ENCODE peak calls at places on chromosomes 13 and 19, in eight cellular contexts. K is suprapubic skin, E is heart right ventricle, H is foreskin fibroblast, Y is brain microvascular endothelial cell, M is lower leg skin, A is uterus, F is fibroblast of lung. N is an unnamed sample.

GRCh38 chr19:57406516-57407123 is 4.3 kb upstream of the ZNF17 start:
- DNase-seq in F (peak), H (peak), E (peak), M (peak), A (no peak), Y (peak), K (no peak), N (peak)

GRCh38 chr19:18896421-18896841 is 473 bp upstream of the CERS1 start:
- DNase-seq in E (no peak), M (no peak), F (peak), H (peak), K (no peak), Y (no peak), A (no peak), N (no peak)

GRCh38 chr13:112056284-112056727 is 10.6 kb upstream of the SOX1 start:
- DNase-seq in H (no peak), Y (no peak), M (no peak), A (no peak), E (no peak), K (no peak), F (no peak), N (no peak)

GRCh38 chr13:111337741-111338140 is 17.3 kb downstream of the TEX29 start:
- DNase-seq in H (peak), M (no peak), E (peak), Y (no peak), F (peak), K (no peak), A (no peak), N (peak)

GRCh38 chr13:76225815-76226489 is 589.8 kb downstream of the LMO7 start:
- DNase-seq in K (no peak), H (peak), F (peak), M (no peak), Y (peak), E (peak), A (no peak), N (peak)

GRCh38 chr13:86000546-86000945 is 201.3 kb upstream of the SLITRK6 start:
- DNase-seq in E (no peak), F (no peak), H (no peak), K (no peak), M (no peak), Y (no peak), A (no peak), N (no peak)

GRCh38 chr13:59111711-59112110 is 1052.0 kb downstream of the DIAPH3 start:
- DNase-seq in A (no peak), F (peak), E (no peak), K (no peak), M (no peak), H (peak), Y (peak), N (peak)

GRCh38 chr13:40190656-40191100 is 475.8 kb downstream of the FOXO1 start:
- DNase-seq in Y (peak), K (no peak), F (peak), H (peak), M (peak), A (peak), E (no peak), N (peak)

GRCh38 chr13:75365724-75366173 is 116.2 kb downstream of the TBC1D4 start:
- DNase-seq in K (no peak), A (no peak), F (peak), E (no peak), M (no peak), H (peak), Y (peak), N (peak)

GRCh38 chr13:91710733-91711132 is 312.3 kb downstream of the GPC5 start:
- DNase-seq in E (no peak), M (no peak), K (no peak), H (no peak), F (no peak), A (no peak), Y (no peak), N (no peak)

GRCh38 chr19:16208847-16209246 is 11.1 kb downstream of the AP1M1 start:
- DNase-seq in F (no peak), A (no peak), Y (no peak), E (no peak), K (no peak), M (no peak), H (no peak), N (no peak)

GRCh38 chr13:64083396-64083795 is 2667.7 kb upstream of the PCDH20 start:
- DNase-seq in E (no peak), H (peak), Y (no peak), F (no peak), M (no peak), A (no peak), K (no peak), N (no peak)

GRCh38 chr19:5870986-5871394 is 650 bp upstream of the FUT5 start:
- DNase-seq in F (no peak), A (no peak), Y (no peak), E (no peak), H (no peak), M (no peak), K (no peak), N (peak)

GRCh38 chr13:39835253-39835652 is 179.8 kb downstream of the COG6 start:
- DNase-seq in M (no peak), Y (peak), A (no peak), H (no peak), K (no peak), F (no peak), E (no peak), N (no peak)

GRCh38 chr13:74105871-74106270 is 28.3 kb downstream of the KLF12 start:
- DNase-seq in F (no peak), K (no peak), E (no peak), Y (no peak), A (no peak), M (no peak), H (no peak), N (no peak)

GRCh38 chr19:18000981-18001836 is 6.8 kb upstream of the ARRDC2 start:
- DNase-seq in Y (peak), F (peak), K (peak), A (peak), E (peak), H (peak), M (peak), N (peak)

GRCh38 chr13:50708461-50708860 is 135.0 kb downstream of the DLEU7 start:
- DNase-seq in F (no peak), Y (no peak), K (no peak), A (no peak), M (no peak), E (no peak), H (no peak), N (no peak)

GRCh38 chr13:111566567-111566966 is 246.1 kb downstream of the TEX29 start:
- DNase-seq in H (no peak), E (no peak), M (no peak), K (no peak), Y (no peak), F (no peak), A (no peak), N (no peak)

GRCh38 chr19:33894787-33895186 is 98.1 kb downstream of the KCTD15 start:
- DNase-seq in Y (no peak), H (no peak), F (no peak), K (no peak), E (no peak), M (no peak), A (no peak), N (no peak)

GRCh38 chr13:27022571-27023311 is 148.9 kb downstream of the USP12 start:
- DNase-seq in M (no peak), F (peak), K (no peak), A (no peak), H (peak), Y (no peak), E (no peak), N (no peak)

GRCh38 chr19:38134538-38135149 is 89.4 kb downstream of the DPF1 start:
- DNase-seq in E (peak), A (no peak), M (no peak), Y (peak), F (no peak), H (peak), K (no peak), N (peak)

GRCh38 chr19:41529484-41530183 is 46.3 kb upstream of the CEACAM21 start:
- DNase-seq in E (no peak), A (no peak), K (no peak), F (no peak), Y (no peak), M (no peak), H (no peak), N (no peak)

GRCh38 chr13:46183018-46183940 is 1.3 kb upstream of the LCP1 start:
- DNase-seq in A (no peak), M (no peak), K (no peak), H (no peak), F (no peak), Y (no peak), E (no peak), N (no peak)

GRCh38 chr19:55289117-55289796 is 5.5 kb downstream of the BRSK1 start:
- DNase-seq in M (no peak), H (peak), F (no peak), K (no peak), E (no peak), A (no peak), Y (no peak), N (no peak)

GRCh38 chr13:29847501-29847983 is 2.9 kb downstream of the UBL3 start:
- DNase-seq in E (peak), A (peak), Y (peak), F (peak), K (no peak), H (peak), M (peak), N (peak)

GRCh38 chr19:8585894-8586750 is 8.9 kb upstream of the MYO1F start:
- DNase-seq in K (peak), M (no peak), H (peak), F (peak), A (no peak), Y (no peak), E (no peak), N (peak)

GRCh38 chr19:47134533-47134932 is 3.9 kb downstream of the SAE1 start:
- DNase-seq in Y (no peak), A (no peak), K (no peak), F (no peak), H (no peak), M (no peak), E (no peak), N (no peak)
- H3K4me3 ChIP-seq in Y (no peak), A (no peak), K (no peak), F (no peak), H (peak), M (no peak), E (no peak), N (no peak)

GRCh38 chr13:106533940-106534843 is 1.3 kb downstream of the EFNB2 start:
- DNase-seq in F (peak), Y (peak), A (peak), H (peak), E (peak), K (peak), M (no peak), N (peak)

GRCh38 chr13:106537521-106537920 is 2.1 kb upstream of the EFNB2 start:
- DNase-seq in K (no peak), F (no peak), A (no peak), M (no peak), Y (no peak), E (no peak), H (no peak), N (no peak)

GRCh38 chr13:106536244-106537034 is 977 bp upstream of the EFNB2 start:
- DNase-seq in M (peak), E (peak), Y (peak), A (peak), K (peak), H (peak), F (peak), N (peak)

GRCh38 chr13:106534844-106535551 is 464 bp downstream of the EFNB2 start:
- DNase-seq in Y (no peak), E (no peak), H (peak), M (no peak), F (peak), A (no peak), K (peak), N (peak)

GRCh38 chr13:106535552-106536243 is at the start of gene EFNB2:
- DNase-seq in K (peak), E (peak), F (peak), A (peak), M (peak), H (peak), Y (peak), N (peak)
- TF ChIP-seq CTCF in K (no peak), E (no peak), F (no peak), A (peak), M (no peak), H (no peak), Y (peak), N (no peak)

GRCh38 chr19:14434543-14435319 is 1.6 kb downstream of the PKN1 start:
- DNase-seq in K (peak), E (peak), A (peak), Y (peak), H (peak), F (peak), M (peak), N (peak)
- H3K4me3 ChIP-seq in K (peak), E (peak), A (peak), Y (peak), H (peak), F (peak), M (no peak), N (peak)

GRCh38 chr19:49799798-49800376 is 13.2 kb downstream of the FUZ start:
- DNase-seq in M (no peak), K (no peak), E (no peak), Y (no peak), A (no peak), F (no peak), H (no peak), N (no peak)
- TF ChIP-seq CTCF in M (no peak), K (no peak), E (no peak), Y (peak), A (no peak), F (no peak), H (no peak), N (no peak)

DNA sequence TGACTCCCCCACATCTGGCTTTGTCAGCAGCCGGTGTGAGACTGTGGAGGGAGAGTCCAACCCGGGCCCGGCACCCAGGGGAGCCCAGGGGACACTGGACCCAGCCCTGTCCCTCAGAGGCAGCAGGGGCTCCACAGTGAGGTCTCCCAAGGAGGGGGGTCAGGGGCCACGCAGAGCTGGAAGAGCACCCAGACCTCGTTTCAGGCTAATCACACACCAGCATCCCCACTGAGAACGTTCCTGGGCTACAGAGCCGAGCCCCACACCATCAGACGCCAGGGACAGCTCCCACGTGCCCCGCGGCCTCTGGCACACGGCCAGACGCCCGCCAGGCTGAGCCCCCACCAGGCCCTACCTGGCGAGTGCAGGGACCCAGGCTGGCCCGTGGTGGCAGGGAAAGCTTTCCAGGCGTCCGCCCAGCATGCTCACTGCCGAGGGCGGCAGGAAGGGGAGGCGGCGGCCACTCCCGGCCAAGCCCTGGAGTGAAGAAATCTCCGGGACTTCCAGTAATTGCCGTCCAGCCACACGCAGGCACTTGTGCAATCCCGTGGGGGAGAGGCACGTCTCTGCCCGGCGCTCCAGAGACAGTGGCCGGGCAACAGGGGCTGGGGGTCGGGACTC is 19.2 kb downstream of the SBNO2 start:
- DNase-seq in M (peak), Y (peak), K (peak), A (peak), F (peak), H (peak), E (peak), N (peak)
- H3K4me3 ChIP-seq in M (no peak), Y (no peak), K (peak), A (peak), F (peak), H (peak), E (peak), N (peak)

GRCh38 chr13:97976551-97977375 is 23.3 kb downstream of the IPO5 start:
- DNase-seq in Y (no peak), E (peak), M (no peak), H (peak), K (peak), A (no peak), F (no peak), N (no peak)
- TF ChIP-seq CTCF in Y (no peak), E (no peak), M (no peak), H (no peak), K (no peak), A (no peak), F (no peak), N (no peak)

GRCh38 chr13:33284916-33285315 is 639 bp downstream of the STARD13 start:
- DNase-seq in E (no peak), H (no peak), M (no peak), A (no peak), F (peak), Y (peak), K (no peak), N (no peak)

GRCh38 chr13:33284016-33284415 is 1.5 kb downstream of the STARD13 start:
- DNase-seq in Y (peak), M (no peak), E (no peak), A (no peak), F (peak), H (peak), K (no peak), N (peak)

GRCh38 chr13:33281951-33282595 is 3.5 kb downstream of the STARD13 start:
- DNase-seq in K (no peak), H (peak), M (no peak), F (peak), A (no peak), Y (peak), E (no peak), N (peak)

GRCh38 chr13:33285420-33286124 is at the start of gene STARD13:
- DNase-seq in E (peak), A (peak), Y (peak), M (peak), F (peak), K (peak), H (peak), N (peak)

DNA sequence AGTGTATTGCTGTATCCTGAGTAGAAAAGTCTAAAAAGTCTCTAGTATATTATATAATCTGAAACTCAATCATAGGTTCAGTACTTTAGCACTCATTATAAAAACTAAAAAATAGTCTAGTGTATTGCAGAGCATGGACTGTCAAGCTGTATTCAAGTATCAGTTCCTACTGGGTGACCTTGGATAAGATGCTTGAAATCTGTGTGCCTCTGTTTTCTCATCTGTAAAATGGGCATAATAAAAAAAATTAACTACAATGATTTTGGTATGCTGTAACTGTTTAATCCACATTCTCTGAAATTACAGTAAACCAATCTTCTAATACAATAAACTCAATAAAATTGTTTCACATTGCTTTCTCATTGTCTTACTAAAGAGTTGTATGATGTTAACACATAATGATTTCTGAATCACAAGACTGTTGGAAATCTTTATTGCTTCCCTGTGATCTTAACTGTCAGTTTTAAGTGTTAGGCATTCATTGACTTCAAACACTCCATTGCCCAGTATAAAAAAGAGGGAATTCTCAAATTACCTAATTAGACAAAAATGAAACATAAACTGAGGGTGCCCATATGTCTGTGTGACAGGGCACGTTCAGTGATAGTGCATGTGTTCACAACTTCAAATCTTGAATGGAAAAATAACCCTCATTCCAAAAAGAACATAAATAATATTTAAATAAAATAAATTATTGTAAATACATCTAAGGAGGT is 2.2 kb downstream of the STARD13 start:
- DNase-seq in K (no peak), A (no peak), E (no peak), F (no peak), Y (no peak), M (no peak), H (no peak), N (no peak)
- H3K4me3 ChIP-seq in K (peak), A (no peak), E (peak), F (peak), Y (peak), M (no peak), H (peak), N (peak)

N was measured in AG10803.